ENCODE peak calls at places on chromosomes 3 and 15, in eight cellular contexts. J is transverse colon, Z is ovary, D is Peyer's patch, O is breast epithelium, G is HepG2, I is uterus, Y is esophagus muscularis mucosa. V is an unnamed sample.

GRCh38 chr3:151468284-151468917 is 7.5 kb upstream of the IGSF10 start:
- DNase-seq in J (peak; percentile 31), Z (no peak), D (no peak), O (no peak), G (peak; percentile 63), I (no peak), Y (no peak), V (peak; percentile 60)

GRCh38 chr15:88513195-88513594 is 33.3 kb downstream of the DET1 start:
- DNase-seq in J (no peak), Z (no peak), D (no peak), O (no peak), G (no peak), I (no peak), Y (no peak), V (no peak)

GRCh38 chr3:46271910-46272309 is 29.6 kb downstream of the CCR3 start:
- DNase-seq in J (no peak), Z (no peak), D (no peak), O (no peak), G (no peak), I (no peak), Y (peak; percentile 87), V (no peak)

GRCh38 chr3:173743111-173743510 is 345.6 kb downstream of the NLGN1 start:
- DNase-seq in J (no peak), Z (no peak), D (no peak), O (no peak), G (no peak), I (no peak), Y (no peak), V (no peak)

GRCh38 chr3:14047027-14047426 is 77.6 kb downstream of the CHCHD4 start:
- DNase-seq in J (no peak), Z (no peak), D (no peak), O (no peak), G (no peak), I (no peak), Y (no peak), V (no peak)

GRCh38 chr15:36390491-36390890 is 188.9 kb upstream of the CDIN1 start:
- DNase-seq in J (no peak), Z (no peak), D (no peak), O (no peak), G (no peak), I (no peak), Y (no peak), V (no peak)

GRCh38 chr3:129690406-129690805 is 83.9 kb upstream of the PLXND1 start:
- DNase-seq in J (no peak), Z (no peak), D (no peak), O (no peak), G (peak; percentile 78), I (peak; percentile 35), Y (no peak), V (no peak)

GRCh38 chr3:64612082-64612860 is 75.5 kb downstream of the ADAMTS9 start:
- DNase-seq in J (peak; percentile 15), Z (no peak), D (no peak), O (no peak), G (no peak), I (peak; percentile 78), Y (no peak), V (no peak)

DNA sequence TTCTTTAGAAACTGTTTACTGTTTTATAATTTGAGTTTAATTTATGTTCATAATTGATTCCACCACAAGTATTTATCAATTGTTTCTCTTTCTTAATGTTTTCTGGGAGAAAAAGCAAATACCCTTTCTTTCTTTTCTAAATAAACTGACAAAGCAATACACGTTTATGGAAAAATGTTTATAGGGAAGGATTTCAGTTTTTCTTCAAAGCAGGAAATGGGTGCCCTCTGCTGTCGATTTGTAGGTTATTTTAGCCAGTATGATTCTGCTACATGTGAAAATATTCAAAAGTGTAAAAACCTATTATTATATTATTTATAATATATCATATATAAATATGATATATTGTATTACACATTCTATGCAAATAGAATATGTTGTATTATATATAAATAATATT is 921.0 kb upstream of the ROBO1 start:
- DNase-seq in J (no peak), Z (no peak), D (no peak), O (no peak), G (peak; percentile 19), I (no peak), Y (no peak), V (peak; percentile 8)
- TF ChIP-seq CTCF in J (peak; percentile 18), Z (no peak), D (peak; percentile 15), O (no peak), G (peak; percentile 46), I (peak; percentile 11), Y (no peak), V (peak; percentile 20)

GRCh38 chr3:128478576-128479506 is 12.2 kb upstream of the DNAJB8 start:
- DNase-seq in J (no peak), Z (no peak), D (no peak), O (no peak), G (no peak), I (no peak), Y (no peak), V (no peak)
- TF ChIP-seq POLR2A in J (no peak), Z (no peak), D (no peak), O (no peak), G (no peak), I (no peak), Y (no peak), V (no peak)

DNA sequence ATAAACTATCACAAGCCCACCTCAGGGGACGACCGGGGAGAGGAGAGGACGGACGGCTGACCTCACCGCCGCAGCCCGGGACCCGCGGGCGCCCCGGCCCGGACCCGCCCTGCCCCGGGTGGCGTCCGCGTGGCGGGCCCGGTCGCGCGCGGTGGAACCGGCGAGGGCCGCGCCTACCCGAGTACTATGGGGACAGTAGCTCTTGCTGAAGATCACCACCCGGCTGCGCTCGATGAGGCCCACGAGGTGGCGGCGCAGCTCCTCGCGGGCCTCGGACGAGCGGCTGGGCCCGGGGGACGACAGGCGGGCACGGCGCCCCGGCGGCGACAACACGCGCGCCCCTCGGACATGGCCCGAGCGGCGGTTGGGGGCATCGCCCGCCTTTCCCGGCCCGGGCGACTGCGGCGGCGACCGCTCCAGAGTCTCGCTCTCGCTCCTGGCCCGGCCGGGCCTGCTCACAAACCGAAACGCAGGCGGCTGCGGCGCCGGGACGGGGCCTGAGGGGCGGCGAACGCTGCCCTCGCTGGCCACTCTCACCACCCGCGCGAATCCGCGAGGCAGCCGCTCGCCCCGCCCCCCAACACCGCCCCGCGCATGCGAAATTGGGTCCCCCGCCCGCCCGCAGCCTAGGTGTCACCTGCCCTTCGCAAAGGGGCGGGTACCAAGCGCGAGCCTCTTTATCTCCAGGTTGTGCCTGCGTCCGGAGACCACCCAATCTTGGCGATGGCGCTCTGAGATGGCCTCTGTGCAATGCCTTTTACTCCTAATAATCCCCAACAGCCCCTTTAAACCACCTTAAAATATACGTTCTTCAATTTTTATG is at the start of gene TXNRD3:
- DNase-seq in J (peak; percentile 87), Z (peak; percentile 89), D (peak; percentile 89), O (peak; percentile 81), G (peak; percentile 62), I (peak; percentile 74), Y (peak; percentile 93), V (peak; percentile 91)
- TF ChIP-seq CTCF in J (no peak), Z (no peak), D (no peak), O (no peak), G (peak; percentile 16), I (no peak), Y (peak; percentile 20), V (no peak)

DNA sequence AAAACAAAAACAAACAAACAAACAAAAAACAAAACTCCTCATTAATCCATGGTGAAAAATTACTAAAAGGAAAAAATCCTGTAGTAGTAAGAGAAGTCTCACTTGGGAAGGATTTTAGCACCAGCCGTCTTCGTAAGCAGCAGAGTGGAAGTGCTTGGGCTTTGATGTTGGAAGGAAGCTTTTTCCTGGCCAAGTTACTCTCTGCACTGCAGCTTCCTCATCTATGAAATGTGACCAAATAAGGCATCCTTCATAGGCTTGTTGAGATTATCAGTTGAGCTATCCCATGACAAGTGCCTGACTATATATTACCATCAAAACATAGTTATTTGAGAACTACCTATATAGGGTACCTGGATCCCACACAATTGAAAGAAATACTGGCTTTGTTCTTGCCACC is 436.4 kb upstream of the ONECUT1 start:
- DNase-seq in J (no peak), Z (no peak), D (no peak), O (no peak), G (no peak), I (no peak), Y (peak; percentile 34), V (no peak)
- TF ChIP-seq POLR2A in J (no peak), Z (no peak), D (no peak), O (no peak), G (no peak), I (no peak), Y (no peak), V (no peak)

DNA sequence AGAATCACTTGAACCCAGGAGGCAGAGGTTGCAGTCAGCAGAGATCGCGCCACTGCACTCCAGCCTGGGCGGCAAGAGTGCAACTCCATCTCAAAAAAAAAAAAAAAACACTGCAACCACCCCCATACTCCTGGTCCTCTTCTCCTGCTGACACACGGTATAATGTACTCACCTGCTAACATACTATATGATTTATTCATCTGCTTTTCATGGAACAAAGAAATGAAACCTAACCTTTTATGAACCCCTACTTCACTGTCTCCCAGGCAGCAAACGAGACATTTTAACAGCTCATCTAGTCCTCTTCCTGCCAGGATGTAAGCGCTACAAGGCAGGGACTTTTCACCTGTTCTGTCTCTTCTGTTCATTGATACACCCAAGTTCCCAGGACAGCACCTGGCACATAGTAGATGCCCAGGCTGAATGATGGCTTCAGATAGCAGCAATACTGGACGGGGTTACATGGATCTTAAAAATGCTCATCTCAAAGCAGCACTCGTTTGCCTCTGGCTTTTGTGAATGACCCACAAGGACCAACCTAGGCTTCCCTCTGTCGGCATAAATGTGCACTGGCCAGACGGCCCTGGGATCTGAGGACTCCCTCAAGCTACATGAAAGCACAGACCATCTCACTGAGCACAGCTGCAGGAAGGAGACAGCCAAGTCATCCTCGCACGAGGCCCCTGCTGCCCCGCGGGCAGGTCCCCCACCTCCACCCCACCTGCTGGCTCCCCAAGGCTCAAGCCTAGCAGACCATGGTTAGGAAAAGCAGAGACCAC is 20.3 kb downstream of the XXYLT1 start:
- DNase-seq in J (no peak), Z (no peak), D (no peak), O (no peak), G (no peak), I (peak; percentile 77), Y (peak; percentile 92), V (no peak)
- TF ChIP-seq CTCF in J (peak; percentile 37), Z (no peak), D (no peak), O (no peak), G (no peak), I (peak; percentile 46), Y (peak; percentile 49), V (peak; percentile 10)

GRCh38 chr15:90665288-90666134 is 51.6 kb upstream of the BLM start:
- DNase-seq in J (peak; percentile 64), Z (peak; percentile 74), D (peak; percentile 81), O (peak; percentile 69), G (peak; percentile 21), I (peak; percentile 68), Y (no peak), V (peak; percentile 61)
- TF ChIP-seq POLR2A in J (peak; percentile 69), Z (peak; percentile 13), D (peak; percentile 52), O (peak; percentile 54), G (peak; percentile 51), I (peak; percentile 33), Y (no peak), V (peak; percentile 78)

GRCh38 chr3:77081240-77081661 is 41.4 kb downstream of the ROBO2 start:
- DNase-seq in J (no peak), Z (peak; percentile 25), D (no peak), O (no peak), G (no peak), I (no peak), Y (no peak), V (peak; percentile 82)

GRCh38 chr3:77091809-77092208 is 51.9 kb downstream of the ROBO2 start:
- DNase-seq in J (no peak), Z (no peak), D (no peak), O (no peak), G (no peak), I (no peak), Y (no peak), V (no peak)

GRCh38 chr3:77084511-77084910 is 44.6 kb downstream of the ROBO2 start:
- DNase-seq in J (no peak), Z (no peak), D (no peak), O (no peak), G (no peak), I (no peak), Y (no peak), V (no peak)

GRCh38 chr3:77086408-77086807 is 46.5 kb downstream of the ROBO2 start:
- DNase-seq in J (no peak), Z (no peak), D (no peak), O (no peak), G (no peak), I (no peak), Y (no peak), V (no peak)
- TF ChIP-seq CTCF in J (no peak), Z (no peak), D (no peak), O (no peak), G (no peak), I (no peak), Y (no peak), V (no peak)

V was measured in body of pancreas.